ENCODE peak calls at places on chromosomes 5 and 9, in ten cellular contexts. One of them, this sample, is unnamed.
A peak's percentile ranks its signal among the peaks of the same experiment; 100 is the strongest.

GRCh38 chr5:3092211-3092610 is 340.7 kb upstream of the IRX2 start:
- DNase-seq in hepatocyte: no peak
- DNase-seq in AG10803: no peak
- DNase-seq in vagina: no peak
- DNase-seq in pancreas: no peak
- DNase-seq in lower lobe of right lung: no peak
- DNase-seq in endothelial cell: no peak
- DNase-seq in AG09309: no peak
- DNase-seq in neural crest cell: no peak
- DNase-seq in coronary artery: no peak
- DNase-seq in this sample: no peak

GRCh38 chr5:173775692-173776135 is 112.4 kb upstream of the CPEB4 start:
- DNase-seq in pancreas: no peak
- DNase-seq in AG10803: no peak
- DNase-seq in neural crest cell: no peak
- DNase-seq in lower lobe of right lung: no peak
- DNase-seq in coronary artery: no peak
- DNase-seq in hepatocyte: no peak
- DNase-seq in AG09309: no peak
- DNase-seq in vagina: no peak
- DNase-seq in endothelial cell: no peak
- DNase-seq in this sample: no peak

GRCh38 chr5:158463188-158463587 is 604.2 kb upstream of the CLINT1 start:
- DNase-seq in coronary artery: no peak
- DNase-seq in vagina: no peak
- DNase-seq in endothelial cell: no peak
- DNase-seq in neural crest cell: no peak
- DNase-seq in AG09309: no peak
- DNase-seq in pancreas: no peak
- DNase-seq in AG10803: peak; percentile 64
- DNase-seq in lower lobe of right lung: no peak
- DNase-seq in hepatocyte: no peak
- DNase-seq in this sample: no peak

GRCh38 chr5:146040559-146040958 is 64.8 kb downstream of the PLAC8L1 start:
- DNase-seq in vagina: no peak
- DNase-seq in endothelial cell: no peak
- DNase-seq in hepatocyte: no peak
- DNase-seq in lower lobe of right lung: no peak
- DNase-seq in AG09309: no peak
- DNase-seq in neural crest cell: no peak
- DNase-seq in pancreas: no peak
- DNase-seq in AG10803: no peak
- DNase-seq in coronary artery: no peak
- DNase-seq in this sample: no peak

GRCh38 chr9:128824911-128825310 is 4.7 kb downstream of the SPOUT1 start:
- DNase-seq in coronary artery: no peak
- DNase-seq in endothelial cell: no peak
- DNase-seq in lower lobe of right lung: no peak
- DNase-seq in AG10803: no peak
- DNase-seq in hepatocyte: no peak
- DNase-seq in AG09309: no peak
- DNase-seq in vagina: no peak
- DNase-seq in pancreas: no peak
- DNase-seq in neural crest cell: no peak
- DNase-seq in this sample: no peak

GRCh38 chr5:142215915-142216681 is 107.5 kb downstream of the NDFIP1 start:
- DNase-seq in coronary artery: peak; percentile 91
- DNase-seq in AG09309: peak; percentile 97
- DNase-seq in endothelial cell: no peak
- DNase-seq in lower lobe of right lung: peak; percentile 74
- DNase-seq in vagina: peak; percentile 95
- DNase-seq in hepatocyte: peak; percentile 78
- DNase-seq in AG10803: peak; percentile 98
- DNase-seq in pancreas: no peak
- DNase-seq in neural crest cell: no peak
- DNase-seq in this sample: peak; percentile 94

GRCh38 chr9:72013188-72013877 is 47.1 kb downstream of the C9orf57 start:
- DNase-seq in AG10803: no peak
- DNase-seq in vagina: no peak
- DNase-seq in AG09309: no peak
- DNase-seq in coronary artery: no peak
- DNase-seq in endothelial cell: no peak
- DNase-seq in lower lobe of right lung: no peak
- DNase-seq in pancreas: no peak
- DNase-seq in neural crest cell: no peak
- DNase-seq in hepatocyte: no peak
- DNase-seq in this sample: no peak

GRCh38 chr9:111481885-111482636 is 2.1 kb downstream of the ECPAS start:
- DNase-seq in endothelial cell: no peak
- DNase-seq in coronary artery: no peak
- DNase-seq in hepatocyte: peak; percentile 34
- DNase-seq in lower lobe of right lung: no peak
- DNase-seq in AG09309: peak; percentile 35
- DNase-seq in neural crest cell: no peak
- DNase-seq in pancreas: no peak
- DNase-seq in AG10803: peak; percentile 32
- DNase-seq in vagina: no peak
- DNase-seq in this sample: no peak

GRCh38 chr9:33765411-33765810 is 29.9 kb upstream of the PRSS3 start:
- DNase-seq in AG09309: no peak
- DNase-seq in endothelial cell: no peak
- DNase-seq in pancreas: no peak
- DNase-seq in lower lobe of right lung: no peak
- DNase-seq in vagina: no peak
- DNase-seq in AG10803: no peak
- DNase-seq in neural crest cell: no peak
- DNase-seq in coronary artery: no peak
- DNase-seq in hepatocyte: no peak
- DNase-seq in this sample: no peak

GRCh38 chr5:111859533-111860270 is 102.7 kb upstream of the NREP start:
- DNase-seq in hepatocyte: peak; percentile 74
- DNase-seq in AG09309: peak; percentile 89
- DNase-seq in endothelial cell: no peak
- DNase-seq in lower lobe of right lung: no peak
- DNase-seq in vagina: no peak
- DNase-seq in coronary artery: no peak
- DNase-seq in AG10803: peak; percentile 91
- DNase-seq in pancreas: no peak
- DNase-seq in neural crest cell: no peak
- DNase-seq in this sample: peak; percentile 46

GRCh38 chr9:126925876-126926275 is 11.3 kb downstream of the RALGPS1 start:
- DNase-seq in neural crest cell: no peak
- DNase-seq in AG10803: no peak
- DNase-seq in endothelial cell: no peak
- DNase-seq in pancreas: no peak
- DNase-seq in coronary artery: no peak
- DNase-seq in hepatocyte: no peak
- DNase-seq in lower lobe of right lung: no peak
- DNase-seq in vagina: no peak
- DNase-seq in AG09309: no peak
- DNase-seq in this sample: no peak

GRCh38 chr5:135238622-135239460 is 160.2 kb downstream of the MACROH2A1 start:
- DNase-seq in hepatocyte: no peak
- DNase-seq in neural crest cell: no peak
- DNase-seq in pancreas: no peak
- DNase-seq in endothelial cell: no peak
- DNase-seq in vagina: peak; percentile 80
- DNase-seq in coronary artery: peak; percentile 38
- DNase-seq in AG09309: no peak
- DNase-seq in lower lobe of right lung: no peak
- DNase-seq in AG10803: no peak
- DNase-seq in this sample: no peak

GRCh38 chr9:89106224-89106851 is 72.3 kb downstream of the SHC3 start:
- DNase-seq in AG09309: no peak
- DNase-seq in neural crest cell: no peak
- DNase-seq in endothelial cell: no peak
- DNase-seq in coronary artery: no peak
- DNase-seq in vagina: no peak
- DNase-seq in lower lobe of right lung: no peak
- DNase-seq in pancreas: no peak
- DNase-seq in hepatocyte: no peak
- DNase-seq in AG10803: no peak
- DNase-seq in this sample: no peak

GRCh38 chr5:141513021-141513626 is 24.2 kb downstream of the PCDHGC5 start:
- DNase-seq in lower lobe of right lung: no peak
- DNase-seq in hepatocyte: no peak
- DNase-seq in pancreas: no peak
- DNase-seq in AG09309: no peak
- DNase-seq in vagina: no peak
- DNase-seq in AG10803: peak; percentile 55
- DNase-seq in coronary artery: peak; percentile 78
- DNase-seq in endothelial cell: peak; percentile 62
- DNase-seq in neural crest cell: peak; percentile 60
- DNase-seq in this sample: no peak

GRCh38 chr9:96008502-96009222 is 133.2 kb downstream of the ERCC6L2 start:
- DNase-seq in AG09309: no peak
- DNase-seq in lower lobe of right lung: no peak
- DNase-seq in vagina: no peak
- DNase-seq in neural crest cell: no peak
- DNase-seq in hepatocyte: no peak
- DNase-seq in endothelial cell: no peak
- DNase-seq in coronary artery: no peak
- DNase-seq in AG10803: no peak
- DNase-seq in pancreas: no peak
- DNase-seq in this sample: no peak

GRCh38 chr5:113043491-113043931 is 66.9 kb downstream of the DCP2 start:
- DNase-seq in pancreas: no peak
- DNase-seq in coronary artery: peak; percentile 64
- DNase-seq in vagina: no peak
- DNase-seq in lower lobe of right lung: no peak
- DNase-seq in AG10803: peak; percentile 37
- DNase-seq in AG09309: no peak
- DNase-seq in endothelial cell: peak; percentile 46
- DNase-seq in hepatocyte: peak; percentile 61
- DNase-seq in neural crest cell: peak; percentile 25
- DNase-seq in this sample: no peak

DNA sequence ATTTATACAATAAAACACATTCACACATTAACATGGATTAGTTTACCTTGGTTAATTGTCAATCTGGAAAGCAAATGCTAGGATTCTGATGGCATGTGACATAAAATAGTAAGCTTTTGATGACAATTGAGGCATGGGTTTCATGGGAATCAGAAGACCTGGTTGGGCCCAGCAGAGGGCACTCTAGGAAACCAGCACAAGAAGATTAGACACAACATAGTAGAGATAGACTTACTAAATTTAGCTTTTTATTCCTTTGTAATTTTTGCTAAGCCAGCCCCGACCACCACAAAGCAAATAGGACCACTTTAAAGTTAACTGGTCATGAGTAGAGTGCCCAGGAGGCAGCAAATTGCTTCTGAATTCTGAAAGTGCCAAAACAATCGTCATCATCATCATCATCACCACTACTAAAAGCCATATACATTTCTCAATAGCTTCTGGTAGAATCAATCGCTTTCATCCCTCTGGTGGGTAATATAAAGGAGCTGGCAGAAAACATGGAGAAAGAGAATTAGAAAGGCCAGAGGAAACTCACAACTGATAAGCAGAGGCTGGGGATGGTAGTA is 163.2 kb downstream of the ARRDC3 start:
- DNase-seq in endothelial cell: peak; percentile 7
- DNase-seq in pancreas: no peak
- DNase-seq in coronary artery: no peak
- DNase-seq in vagina: no peak
- DNase-seq in neural crest cell: no peak
- DNase-seq in hepatocyte: peak; percentile 24
- DNase-seq in AG09309: peak; percentile 34
- DNase-seq in AG10803: peak; percentile 25
- DNase-seq in lower lobe of right lung: no peak
- DNase-seq in this sample: no peak
- TF ChIP-seq CTCF in endothelial cell: peak; percentile 35
- TF ChIP-seq CTCF in pancreas: no peak
- TF ChIP-seq CTCF in coronary artery: no peak
- TF ChIP-seq CTCF in vagina: no peak
- TF ChIP-seq CTCF in neural crest cell: peak; percentile 36
- TF ChIP-seq CTCF in hepatocyte: peak; percentile 26
- TF ChIP-seq CTCF in AG09309: peak; percentile 52
- TF ChIP-seq CTCF in AG10803: peak; percentile 40
- TF ChIP-seq CTCF in lower lobe of right lung: peak; percentile 23
- TF ChIP-seq CTCF in this sample: peak; percentile 9

GRCh38 chr9:14031015-14031414 is 282.9 kb downstream of the NFIB start:
- DNase-seq in AG10803: no peak
- DNase-seq in vagina: no peak
- DNase-seq in coronary artery: peak; percentile 77
- DNase-seq in endothelial cell: peak; percentile 47
- DNase-seq in hepatocyte: peak; percentile 72
- DNase-seq in pancreas: no peak
- DNase-seq in lower lobe of right lung: no peak
- DNase-seq in AG09309: no peak
- DNase-seq in neural crest cell: no peak
- DNase-seq in this sample: no peak
- TF ChIP-seq CTCF in AG10803: no peak
- TF ChIP-seq CTCF in vagina: no peak
- TF ChIP-seq CTCF in coronary artery: no peak
- TF ChIP-seq CTCF in endothelial cell: no peak
- TF ChIP-seq CTCF in hepatocyte: peak; percentile 31
- TF ChIP-seq CTCF in pancreas: no peak
- TF ChIP-seq CTCF in lower lobe of right lung: no peak
- TF ChIP-seq CTCF in AG09309: no peak
- TF ChIP-seq CTCF in neural crest cell: peak; percentile 23
- TF ChIP-seq CTCF in this sample: no peak

DNA sequence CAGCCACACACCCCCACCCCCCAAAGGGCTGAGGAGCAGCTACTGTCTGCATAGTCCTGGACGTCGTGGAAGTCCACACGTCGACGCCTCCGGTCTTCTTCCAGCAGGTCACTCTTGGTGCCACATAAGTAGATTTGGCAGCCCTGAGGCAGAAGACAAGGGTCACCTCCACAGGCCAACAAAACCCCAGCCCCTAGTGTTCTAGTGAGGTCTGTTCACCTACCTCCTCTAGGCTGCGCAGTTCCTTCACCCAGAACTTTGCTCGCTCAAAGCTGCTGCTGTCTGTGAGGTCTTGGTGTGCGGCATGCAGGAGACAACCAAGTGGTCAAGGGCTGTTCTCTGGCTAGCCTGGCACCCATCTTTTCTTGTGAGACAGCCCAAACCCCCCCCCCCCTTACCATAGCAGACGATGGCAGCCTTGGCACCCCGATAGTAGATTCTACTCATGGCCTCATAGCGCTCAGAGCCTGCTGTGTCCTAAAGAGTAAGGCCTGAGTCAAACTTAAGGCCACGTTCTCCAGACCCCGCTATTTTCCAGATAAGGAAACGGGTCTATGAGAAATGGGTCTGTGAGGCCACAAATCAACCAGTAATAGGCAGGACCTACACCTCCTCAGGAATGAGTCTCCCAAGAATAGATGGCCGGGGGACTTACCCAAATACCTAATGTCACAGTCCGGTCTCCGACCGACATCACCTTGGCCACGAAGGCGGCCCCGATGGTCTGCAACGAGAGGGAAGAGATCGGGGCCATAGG is 987 bp downstream of the RAB24 start:
- DNase-seq in lower lobe of right lung: no peak
- DNase-seq in AG10803: peak; percentile 18
- DNase-seq in hepatocyte: no peak
- DNase-seq in pancreas: peak; percentile 58
- DNase-seq in endothelial cell: no peak
- DNase-seq in AG09309: no peak
- DNase-seq in coronary artery: peak; percentile 70
- DNase-seq in vagina: no peak
- DNase-seq in neural crest cell: no peak
- DNase-seq in this sample: no peak
- TF ChIP-seq CTCF in lower lobe of right lung: no peak
- TF ChIP-seq CTCF in AG10803: peak; percentile 32
- TF ChIP-seq CTCF in hepatocyte: no peak
- TF ChIP-seq CTCF in pancreas: no peak
- TF ChIP-seq CTCF in endothelial cell: no peak
- TF ChIP-seq CTCF in AG09309: no peak
- TF ChIP-seq CTCF in coronary artery: no peak
- TF ChIP-seq CTCF in vagina: no peak
- TF ChIP-seq CTCF in neural crest cell: peak; percentile 35
- TF ChIP-seq CTCF in this sample: peak; percentile 2

GRCh38 chr5:169795311-169795710 is 158.2 kb downstream of the DOCK2 start:
- DNase-seq in neural crest cell: no peak
- DNase-seq in hepatocyte: no peak
- DNase-seq in coronary artery: no peak
- DNase-seq in vagina: no peak
- DNase-seq in AG10803: no peak
- DNase-seq in endothelial cell: no peak
- DNase-seq in AG09309: no peak
- DNase-seq in lower lobe of right lung: no peak
- DNase-seq in pancreas: no peak
- DNase-seq in this sample: no peak
- TF ChIP-seq CTCF in neural crest cell: no peak
- TF ChIP-seq CTCF in hepatocyte: no peak
- TF ChIP-seq CTCF in coronary artery: no peak
- TF ChIP-seq CTCF in vagina: no peak
- TF ChIP-seq CTCF in AG10803: no peak
- TF ChIP-seq CTCF in endothelial cell: no peak
- TF ChIP-seq CTCF in AG09309: no peak
- TF ChIP-seq CTCF in lower lobe of right lung: no peak
- TF ChIP-seq CTCF in pancreas: no peak
- TF ChIP-seq CTCF in this sample: no peak

This sample was measured in AG04449.